ENCODE peak calls at places on chromosomes 2 and 18, in nine cellular contexts. Z, B, Q, X, W, O, M, Y and C are unnamed samples.

GRCh38 chr2:68721482-68722071 is 13.0 kb upstream of the ARHGAP25 start:
- DNase-seq in Y (peak), B (no peak), Q (no peak), O (no peak), M (no peak), W (peak), X (no peak), Z (no peak), C (no peak)

GRCh38 chr2:215002500-215002899 is 135.9 kb downstream of the ABCA12 start:
- DNase-seq in B (no peak), Y (peak), Z (peak), O (peak), Q (no peak), W (peak), X (peak), M (peak), C (no peak)

GRCh38 chr2:174343343-174343637 is 8.5 kb downstream of the SP9 start:
- DNase-seq in Y (no peak), Q (no peak), M (no peak), O (no peak), Z (no peak), W (no peak), X (no peak), B (no peak), C (no peak)

GRCh38 chr18:59021500-59021899 is 118.2 kb upstream of the SEC11C start:
- DNase-seq in Q (no peak), W (no peak), Z (no peak), X (no peak), M (no peak), Y (no peak), O (no peak), B (no peak), C (no peak)

GRCh38 chr2:133561045-133561852 is 7.0 kb downstream of the NCKAP5 start:
- DNase-seq in X (peak), Q (no peak), W (peak), M (peak), Y (peak), B (no peak), O (peak), Z (peak), C (peak)

GRCh38 chr18:991441-991840 is 86.8 kb downstream of the ADCYAP1 start:
- DNase-seq in Y (no peak), W (no peak), O (peak), B (no peak), X (no peak), Z (no peak), M (no peak), Q (no peak), C (no peak)

GRCh38 chr2:15331787-15332186 is 229.3 kb downstream of the NBAS start:
- DNase-seq in Q (no peak), B (no peak), Z (no peak), X (no peak), O (no peak), M (no peak), W (no peak), Y (no peak), C (no peak)

GRCh38 chr2:67290451-67290991 is 106.6 kb upstream of the ETAA1 start:
- DNase-seq in M (no peak), O (peak), Y (no peak), Q (no peak), W (no peak), X (peak), B (no peak), Z (no peak), C (peak)

GRCh38 chr18:75477913-75478312 is 50.4 kb upstream of the SMIM21 start:
- DNase-seq in Y (no peak), B (no peak), Q (no peak), W (peak), O (no peak), X (peak), Z (peak), M (no peak), C (no peak)

GRCh38 chr2:75595541-75596395 is 35.0 kb upstream of the EVA1A start:
- DNase-seq in O (peak), X (no peak), W (no peak), Y (no peak), M (no peak), Z (no peak), B (no peak), Q (no peak), C (peak)

GRCh38 chr18:46291149-46291548 is 187.0 kb downstream of the HAUS1 start:
- DNase-seq in Z (no peak), Q (no peak), M (no peak), W (peak), B (no peak), Y (peak), O (no peak), X (no peak), C (no peak)

GRCh38 chr2:30266051-30266621 is 34.8 kb downstream of the LBH start:
- DNase-seq in X (no peak), B (no peak), Q (no peak), Y (peak), W (peak), O (no peak), M (no peak), Z (no peak), C (no peak)

GRCh38 chr2:205574041-205574440 is 108.3 kb upstream of the NRP2 start:
- DNase-seq in M (no peak), Z (no peak), O (no peak), W (no peak), Q (no peak), B (no peak), X (peak), Y (no peak), C (no peak)

GRCh38 chr2:133810559-133810958 is 242.3 kb upstream of the NCKAP5 start:
- DNase-seq in Z (no peak), O (no peak), B (no peak), Y (no peak), W (no peak), X (no peak), M (no peak), Q (no peak), C (no peak)

GRCh38 chr2:189163889-189164288 is 15.7 kb downstream of the COL5A2 start:
- DNase-seq in Z (peak), X (no peak), W (no peak), O (peak), M (no peak), Q (no peak), B (no peak), Y (no peak), C (no peak)

GRCh38 chr2:95043300-95043786 is 17.8 kb downstream of the MAL start:
- DNase-seq in M (peak), W (peak), Q (peak), Y (no peak), X (peak), O (peak), B (peak), Z (peak), C (peak)

GRCh38 chr18:63677490-63678225 is 16.0 kb upstream of the SERPINB3 start:
- DNase-seq in O (no peak), W (no peak), X (peak), Z (no peak), B (no peak), M (no peak), Q (no peak), Y (no peak), C (no peak)

GRCh38 chr2:187920511-187920910 is 366.3 kb upstream of the TFPI start:
- DNase-seq in Q (no peak), M (no peak), Z (no peak), Y (no peak), B (no peak), O (no peak), X (no peak), W (no peak), C (no peak)

GRCh38 chr2:50126077-50126476 is 905.9 kb downstream of the NRXN1 start:
- DNase-seq in X (no peak), Y (no peak), O (no peak), Q (no peak), M (no peak), Z (no peak), B (no peak), W (no peak), C (no peak)

GRCh38 chr2:207233731-207234130 is 68.0 kb upstream of the KLF7 start:
- DNase-seq in M (no peak), Y (no peak), Q (no peak), Z (no peak), B (no peak), W (no peak), X (no peak), O (no peak), C (no peak)

GRCh38 chr18:3281456-3282400 is 19.8 kb downstream of the MYL12B start:
- DNase-seq in X (peak), Z (peak), O (peak), Y (peak), M (peak), B (no peak), W (peak), Q (no peak), C (peak)

GRCh38 chr2:233867993-233868532 is at the start of gene MSL3B:
- DNase-seq in M (peak), W (peak), X (peak), O (peak), B (peak), Y (no peak), Q (no peak), Z (peak), C (peak)

GRCh38 chr2:170224692-170225091 is 46.7 kb downstream of the MYO3B start:
- DNase-seq in M (peak), O (no peak), X (no peak), Q (no peak), B (no peak), W (no peak), Z (peak), Y (no peak), C (peak)

GRCh38 chr2:149743842-149744468 is 156.4 kb upstream of the MMADHC start:
- DNase-seq in X (peak), Y (no peak), M (no peak), O (peak), B (no peak), W (no peak), Z (no peak), Q (no peak), C (peak)

GRCh38 chr2:135942936-135943688 is 42.3 kb downstream of the DARS1 start:
- DNase-seq in O (no peak), X (no peak), M (no peak), Y (no peak), Q (no peak), Z (no peak), W (no peak), B (no peak), C (no peak)

GRCh38 chr18:76562286-76562840 is 67.3 kb upstream of the ZNF516 start:
- DNase-seq in O (no peak), Y (no peak), M (no peak), W (no peak), B (no peak), Q (no peak), X (no peak), Z (no peak), C (no peak)

GRCh38 chr2:229270551-229271410 is at the start of gene PID1:
- DNase-seq in M (peak), Q (peak), Y (no peak), Z (peak), X (peak), O (peak), B (peak), W (no peak), C (no peak)

GRCh38 chr2:47269316-47270232 is 114.5 kb upstream of the STPG4 start:
- DNase-seq in O (peak), B (peak), Y (no peak), M (peak), Z (no peak), X (peak), Q (peak), W (no peak), C (peak)

GRCh38 chr2:75494137-75494769 is 66.5 kb downstream of the EVA1A start:
- DNase-seq in Q (no peak), O (peak), W (no peak), M (no peak), Y (no peak), X (no peak), Z (no peak), B (no peak), C (no peak)

GRCh38 chr18:48893559-48894265 is 57.1 kb downstream of the SMAD7 start:
- DNase-seq in Z (no peak), B (peak), Y (no peak), O (no peak), M (no peak), X (no peak), W (no peak), Q (no peak), C (no peak)

GRCh38 chr2:223056656-223057418 is 4.8 kb downstream of the KCNE4 start:
- DNase-seq in W (no peak), X (no peak), M (peak), Q (no peak), O (peak), Y (no peak), Z (no peak), B (no peak), C (no peak)

GRCh38 chr18:12239426-12239825 is 14.7 kb upstream of the CIDEA start:
- DNase-seq in Z (no peak), Q (no peak), X (peak), Y (no peak), M (no peak), B (no peak), W (no peak), O (peak), C (no peak)

GRCh38 chr2:145114726-145115125 is 594.8 kb upstream of the ZEB2 start:
- DNase-seq in Z (no peak), M (no peak), Y (no peak), B (no peak), W (no peak), O (peak), Q (no peak), X (no peak), C (no peak)

GRCh38 chr2:30666307-30666874 is 140.9 kb downstream of the CAPN13 start:
- DNase-seq in B (no peak), Q (no peak), Z (no peak), W (peak), Y (peak), O (peak), M (peak), X (peak), C (peak)

GRCh38 chr2:19762142-19762541 is 139.6 kb downstream of the TTC32 start:
- DNase-seq in M (no peak), Z (no peak), Y (no peak), Q (no peak), X (no peak), O (peak), B (no peak), W (no peak), C (no peak)

GRCh38 chr2:145715601-145716000 is 1195.7 kb upstream of the ZEB2 start:
- DNase-seq in X (peak), Y (no peak), Z (no peak), B (no peak), W (no peak), O (peak), M (no peak), Q (no peak), C (no peak)

GRCh38 chr2:227103583-227103982 is 60.4 kb downstream of the COL4A4 start:
- DNase-seq in W (no peak), Y (no peak), B (no peak), M (no peak), O (no peak), X (no peak), Q (no peak), Z (no peak), C (no peak)

DNA sequence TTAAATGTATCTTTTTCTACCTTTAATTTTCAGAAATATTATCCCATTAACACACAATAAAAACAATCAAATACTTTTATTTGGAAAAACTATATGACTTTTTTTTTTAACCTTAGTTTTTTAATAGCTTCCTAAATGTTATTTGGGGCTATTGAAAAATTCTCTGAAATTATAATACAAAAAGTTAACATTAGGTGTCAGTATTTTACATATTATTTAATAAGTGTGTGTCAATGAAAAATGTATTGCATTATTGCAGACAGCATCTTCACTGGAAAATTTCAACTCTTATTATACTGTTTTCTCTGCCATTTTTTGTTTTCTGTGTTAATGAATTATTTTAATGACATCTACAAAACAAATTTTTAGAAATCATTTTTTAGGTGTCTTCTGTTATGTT is 51.1 kb upstream of the ARHGAP15 start:
- DNase-seq in O (no peak), W (no peak), X (no peak), Z (no peak), B (no peak), M (no peak), Y (no peak), Q (no peak), C (no peak)
- TF ChIP-seq CTCF in O (no peak), W (no peak), X (no peak), Z (no peak), B (no peak), M (no peak), Y (peak), Q (no peak), C (no peak)

DNA sequence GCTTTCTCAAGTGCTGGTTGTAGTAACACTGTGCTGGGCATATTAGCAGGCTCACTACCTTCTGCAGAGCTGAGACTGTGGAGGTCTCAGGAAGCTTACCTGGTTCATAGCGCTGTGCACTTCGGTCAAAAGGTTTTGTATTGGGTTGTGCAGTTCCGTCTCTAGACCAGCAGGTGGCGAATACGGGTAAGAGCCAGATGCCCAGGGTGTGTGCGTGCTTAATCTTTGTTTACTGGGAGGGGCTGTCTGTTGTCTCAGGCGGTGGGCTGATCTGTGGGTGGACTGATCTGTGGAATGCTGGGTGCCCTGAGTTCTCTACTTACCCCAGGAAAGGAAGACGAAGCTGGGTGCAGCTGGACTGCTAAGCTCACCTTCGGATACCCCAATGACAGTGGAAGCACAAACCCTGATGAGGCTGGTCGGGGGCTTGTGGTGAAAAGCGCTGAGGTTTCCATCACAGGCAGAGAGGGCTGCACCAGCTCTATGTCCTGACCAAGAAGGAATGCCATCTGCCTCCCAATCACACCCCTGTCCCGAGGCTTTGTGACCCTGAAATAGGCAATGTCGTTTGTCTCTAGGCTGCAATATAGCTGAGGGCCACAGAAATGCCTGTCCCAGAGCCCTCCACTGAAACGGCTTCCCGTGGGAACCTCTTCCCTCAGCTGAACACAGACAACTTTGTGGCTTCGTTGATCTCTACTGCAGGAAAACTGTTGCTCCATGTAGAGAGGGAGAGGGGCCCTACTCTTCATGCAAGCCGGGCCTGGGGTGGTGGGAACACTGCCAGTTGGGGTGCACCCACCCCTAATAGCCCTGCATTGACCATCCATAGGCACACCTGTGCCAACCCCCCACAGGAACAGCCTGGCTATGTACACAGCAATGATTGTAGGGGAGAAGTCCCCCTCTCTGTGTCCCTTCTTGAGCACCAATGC is 45.9 kb upstream of the FAM117B start:
- DNase-seq in O (peak), Q (peak), M (peak), Z (peak), W (peak), Y (peak), B (peak), X (peak), C (peak)
- H3K4me3 ChIP-seq in O (peak), Q (no peak), M (no peak), Z (no peak), W (no peak), Y (no peak), B (no peak), X (no peak), C (no peak)

DNA sequence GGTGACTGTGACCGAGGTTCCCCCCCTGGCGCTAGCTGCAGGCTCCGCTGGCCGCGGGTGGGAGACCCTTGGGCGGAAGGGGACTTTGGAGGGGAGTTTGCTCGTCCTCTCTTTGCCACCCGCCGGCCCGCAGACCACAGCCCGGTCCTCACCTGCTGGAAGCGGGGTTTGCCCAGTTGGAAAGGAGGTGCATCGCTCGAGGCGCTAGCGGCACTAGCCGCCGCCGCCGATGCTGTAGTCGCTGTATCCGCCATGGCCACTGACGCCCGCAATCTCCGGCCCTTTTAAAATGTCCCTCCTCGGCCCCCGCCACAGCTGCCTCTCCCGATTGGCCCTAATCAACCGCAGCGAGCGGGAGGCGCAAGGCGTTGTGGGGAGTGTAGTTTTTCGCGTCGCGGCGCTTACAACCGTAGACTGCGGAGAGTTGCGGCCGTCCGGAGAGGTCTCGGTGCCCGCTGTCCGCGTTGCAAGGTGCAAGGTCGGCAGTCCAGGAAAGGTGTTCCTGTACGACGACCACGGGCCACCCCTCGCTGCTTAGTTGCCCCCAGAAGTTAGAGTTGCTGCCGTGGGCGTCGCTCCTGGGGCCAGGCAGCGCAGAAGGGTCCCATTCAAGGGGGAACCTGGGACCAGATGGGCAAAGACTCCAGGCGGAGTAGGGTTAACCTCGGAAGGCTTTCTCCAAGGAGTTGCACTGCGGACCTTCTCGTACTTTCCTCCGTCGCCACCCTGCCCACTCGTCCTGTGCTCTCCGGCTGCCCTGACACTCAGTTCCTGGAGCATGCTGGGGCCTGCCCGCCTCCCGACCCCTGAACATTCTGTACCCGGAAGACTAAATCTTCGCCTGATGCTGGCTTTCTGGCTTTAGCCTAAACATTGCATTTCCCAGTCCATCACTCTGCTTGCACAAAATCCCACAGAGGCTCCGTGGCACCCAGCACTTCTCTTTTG is at the start of gene SFXN5:
- DNase-seq in Y (peak), W (peak), X (peak), Q (peak), M (peak), B (peak), Z (peak), O (peak), C (peak)
- TF ChIP-seq CTCF in Y (no peak), W (no peak), X (no peak), Q (peak), M (peak), B (peak), Z (peak), O (peak), C (no peak)

GRCh38 chr2:25001329-25001637 is 29.5 kb upstream of the DNAJC27 start:
- DNase-seq in Y (no peak), M (no peak), O (no peak), Z (no peak), Q (no peak), X (no peak), B (no peak), W (no peak), C (no peak)

GRCh38 chr2:25000503-25001328 is 29.0 kb upstream of the DNAJC27 start:
- DNase-seq in B (no peak), X (peak), Z (no peak), W (no peak), M (no peak), O (peak), Q (no peak), Y (no peak), C (no peak)
- H3K4me3 ChIP-seq in B (no peak), X (no peak), Z (no peak), W (no peak), M (no peak), O (no peak), Q (no peak), Y (no peak), C (no peak)